ENCODE peak calls at places on chromosomes 5 and 9, in nine cellular contexts. N, K, R, L, C, V, O, Q and Z are unnamed samples.

GRCh38 chr5:76938177-76938576 is 14.7 kb upstream of the CRHBP start:
- DNase-seq in L (no peak), V (no peak), O (no peak), C (no peak), K (no peak), N (no peak), R (peak; percentile 44), Q (no peak), Z (no peak)

GRCh38 chr9:124215956-124216355 is 41.8 kb upstream of the NEK6 start:
- DNase-seq in R (no peak), O (no peak), V (no peak), L (no peak), N (no peak), Q (no peak), K (no peak), C (no peak), Z (no peak)

GRCh38 chr9:114258866-114259799 is 63.8 kb upstream of the ORM1 start:
- DNase-seq in K (no peak), R (no peak), Q (no peak), L (no peak), V (no peak), C (no peak), O (no peak), N (no peak), Z (no peak)

GRCh38 chr5:68839019-68839552 is 254.7 kb upstream of the SLC30A5 start:
- DNase-seq in K (no peak), Q (peak; percentile 33), R (no peak), V (no peak), C (no peak), L (no peak), N (peak; percentile 2), O (peak; percentile 46), Z (no peak)

GRCh38 chr9:35538361-35539234 is 48.7 kb downstream of the RUSC2 start:
- DNase-seq in K (peak; percentile 82), V (no peak), L (no peak), O (peak; percentile 81), N (peak; percentile 81), Q (peak; percentile 83), R (no peak), C (peak; percentile 81), Z (peak; percentile 78)

GRCh38 chr5:120604898-120605297 is 140.8 kb downstream of the PRR16 start:
- DNase-seq in O (peak; percentile 88), L (no peak), R (no peak), N (peak; percentile 97), C (no peak), K (peak; percentile 98), Q (peak; percentile 82), V (no peak), Z (peak; percentile 94)

GRCh38 chr5:150582281-150582791 is 58.1 kb upstream of the SYNPO start:
- DNase-seq in V (no peak), N (peak; percentile 68), K (peak; percentile 81), Q (no peak), L (no peak), R (no peak), O (peak; percentile 41), C (peak; percentile 42), Z (no peak)

GRCh38 chr9:113623851-113624485 is 160.4 kb downstream of the RGS3 start:
- DNase-seq in K (no peak), C (no peak), L (no peak), O (no peak), V (no peak), Q (no peak), N (no peak), R (no peak), Z (no peak)

GRCh38 chr5:155150012-155150411 is 136.5 kb downstream of the KIF4B start:
- DNase-seq in K (no peak), R (no peak), L (peak; percentile 54), Q (no peak), O (no peak), V (no peak), N (no peak), C (no peak), Z (no peak)

GRCh38 chr5:31851290-31851689 is 212.4 kb downstream of the PDZD2 start:
- DNase-seq in C (no peak), O (no peak), N (no peak), L (no peak), Q (no peak), K (no peak), R (no peak), V (no peak), Z (no peak)

GRCh38 chr5:150513375-150514309 is 5.7 kb downstream of the NDST1 start:
- DNase-seq in V (no peak), Q (no peak), O (peak; percentile 26), R (no peak), C (peak; percentile 82), N (no peak), L (no peak), K (no peak), Z (no peak)

GRCh38 chr9:129781991-129782390 is 21.0 kb upstream of the TOR1B start:
- DNase-seq in R (no peak), V (no peak), Q (no peak), N (peak; percentile 25), O (no peak), L (no peak), K (no peak), C (no peak), Z (no peak)

GRCh38 chr5:159943331-159943730 is 27.0 kb downstream of the ADRA1B start:
- DNase-seq in V (no peak), O (no peak), N (no peak), Q (no peak), C (no peak), R (no peak), L (no peak), K (no peak), Z (no peak)

GRCh38 chr9:14271078-14271673 is 42.8 kb downstream of the NFIB start:
- DNase-seq in Q (peak; percentile 68), L (no peak), N (peak; percentile 94), K (peak; percentile 87), R (no peak), C (peak; percentile 27), O (peak; percentile 85), V (no peak), Z (no peak)

GRCh38 chr5:132883261-132883834 is 9.9 kb downstream of the LEAP2 start:
- DNase-seq in N (peak; percentile 87), C (peak; percentile 29), O (peak; percentile 74), Q (peak; percentile 70), V (peak; percentile 30), R (peak; percentile 43), L (peak; percentile 34), K (peak; percentile 45), Z (peak; percentile 71)

GRCh38 chr5:66407739-66408138 is 188.5 kb upstream of the MAST4 start:
- DNase-seq in L (no peak), C (no peak), N (no peak), K (no peak), R (no peak), O (no peak), V (no peak), Q (no peak), Z (no peak)

GRCh38 chr5:126428421-126428820 is 5.2 kb downstream of the GRAMD2B start:
- DNase-seq in K (no peak), O (no peak), C (no peak), R (no peak), V (no peak), Q (no peak), L (no peak), N (no peak), Z (no peak)

DNA sequence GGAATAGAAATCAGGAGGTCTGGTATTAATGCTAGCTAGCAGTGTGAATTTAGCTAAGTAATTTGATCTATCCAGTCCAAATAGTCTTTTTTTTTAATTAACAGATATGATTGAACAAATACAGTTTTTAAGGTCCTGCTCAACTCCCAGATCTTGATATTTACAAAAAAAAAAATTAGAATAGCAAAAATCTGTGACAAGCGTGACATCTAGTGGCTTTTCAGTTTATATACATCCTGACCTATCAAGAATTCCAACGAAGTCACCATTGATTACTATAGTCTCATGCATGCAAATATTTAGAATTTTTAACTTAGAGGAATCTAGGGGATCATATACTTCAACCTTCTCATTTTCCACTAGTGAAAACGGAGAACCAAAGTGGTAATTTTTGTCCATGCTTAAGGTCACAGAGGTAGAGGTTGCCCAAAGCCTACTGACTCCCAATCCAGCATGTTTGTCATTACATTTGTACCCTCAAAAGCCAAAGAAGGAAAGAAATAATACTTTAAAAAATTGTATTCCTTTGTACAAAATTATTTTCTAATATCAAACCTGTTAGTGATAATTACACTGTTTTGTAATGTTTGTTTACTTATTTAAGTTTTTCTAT is 17.6 kb upstream of the TARS1 start:
- DNase-seq in L (no peak), O (peak; percentile 76), N (peak; percentile 74), V (no peak), C (no peak), R (no peak), Q (peak; percentile 32), K (no peak), Z (peak; percentile 30)
- TF ChIP-seq CTCF in L (no peak), O (peak; percentile 44), N (peak; percentile 42), V (peak; percentile 44), C (peak; percentile 30), R (no peak), Q (peak; percentile 19), K (peak; percentile 44), Z (peak; percentile 82)

GRCh38 chr9:3240651-3241268 is 285.0 kb downstream of the RFX3 start:
- DNase-seq in Q (peak; percentile 45), R (peak; percentile 63), V (peak; percentile 54), C (peak; percentile 70), N (peak; percentile 81), K (peak; percentile 44), L (peak; percentile 21), O (peak; percentile 69), Z (peak; percentile 58)
- TF ChIP-seq CTCF in Q (peak; percentile 83), R (peak; percentile 80), V (peak; percentile 92), C (peak; percentile 69), N (peak; percentile 90), K (peak; percentile 75), L (peak; percentile 92), O (peak; percentile 88), Z (peak; percentile 92)

DNA sequence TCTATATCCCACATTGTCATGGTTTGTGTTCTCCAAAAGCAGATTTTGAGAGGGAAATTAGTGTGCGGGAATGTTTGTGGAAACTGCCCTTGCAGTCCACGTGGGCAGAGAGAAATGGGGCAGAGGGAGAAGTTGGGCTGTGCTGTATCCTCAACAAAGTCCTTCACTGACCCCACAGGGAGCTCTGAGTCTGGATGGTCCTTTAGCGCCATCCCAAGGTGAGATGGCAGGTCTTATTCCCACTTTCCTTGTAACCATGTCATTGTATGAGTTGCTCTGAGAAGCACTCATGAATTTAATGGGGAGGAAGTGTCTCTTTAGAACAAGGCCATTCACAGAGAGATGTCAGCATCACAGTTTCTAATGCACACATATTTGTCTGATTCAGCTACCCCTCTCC is 127.1 kb downstream of the ANKRD18B start:
- DNase-seq in O (no peak), V (no peak), R (no peak), N (no peak), C (no peak), L (no peak), K (no peak), Q (no peak), Z (no peak)
- TF ChIP-seq CTCF in O (no peak), V (no peak), R (no peak), N (no peak), C (no peak), L (no peak), K (no peak), Q (no peak), Z (no peak)

DNA sequence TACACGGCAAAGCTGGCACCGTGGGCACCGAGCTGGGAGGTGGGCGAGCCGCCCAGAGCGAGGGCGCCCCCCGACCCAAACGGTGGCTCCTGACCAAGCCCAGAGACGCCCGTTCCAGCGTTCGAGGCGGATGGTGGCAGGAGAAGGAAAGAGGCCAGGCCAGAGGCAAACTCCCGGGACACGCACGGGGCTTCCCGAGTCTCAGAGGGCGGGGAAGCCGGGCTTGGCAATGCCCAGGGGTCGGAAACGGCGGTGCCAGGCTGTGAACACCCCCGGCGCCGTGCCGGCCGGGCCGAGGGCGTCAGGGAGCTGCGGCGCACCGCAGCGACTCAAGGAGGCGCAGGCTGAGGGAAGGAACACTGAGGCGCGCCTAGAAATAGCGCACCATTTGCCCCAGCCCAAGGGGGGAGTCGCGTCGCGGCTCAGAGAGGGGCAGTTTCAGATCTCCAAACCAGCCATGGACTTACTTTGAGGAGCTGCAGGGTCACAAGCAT is 397 bp downstream of the SPRY4 start:
- DNase-seq in K (no peak), Q (no peak), O (peak; percentile 36), C (no peak), L (no peak), R (peak; percentile 54), N (no peak), V (no peak), Z (no peak)
- TF ChIP-seq CTCF in K (no peak), Q (peak; percentile 34), O (no peak), C (no peak), L (no peak), R (no peak), N (peak; percentile 34), V (no peak), Z (peak; percentile 65)